ENCODE peak calls at places on chromosomes 5 and 9, in four cellular contexts. One of them, this sample, is unnamed.
A peak's percentile ranks its signal among the peaks of the same experiment; 100 is the strongest.

GRCh38 chr5:1963941-1964451 is 81.3 kb upstream of the IRX4 start:
- DNase-seq in aorta: no peak
- DNase-seq in astrocyte: no peak
- DNase-seq in CD8-positive, alpha-beta T cell: no peak
- DNase-seq in this sample: no peak

GRCh38 chr5:110853267-110853666 is 114.5 kb downstream of the SLC25A46 start:
- DNase-seq in CD8-positive, alpha-beta T cell: no peak
- DNase-seq in aorta: no peak
- DNase-seq in astrocyte: peak; percentile 36
- DNase-seq in this sample: no peak

GRCh38 chr9:136487672-136488071 is 4.8 kb upstream of the SEC16A start:
- DNase-seq in aorta: no peak
- DNase-seq in astrocyte: no peak
- DNase-seq in CD8-positive, alpha-beta T cell: no peak
- DNase-seq in this sample: no peak

GRCh38 chr9:3682186-3682585 is 156.4 kb upstream of the RFX3 start:
- DNase-seq in CD8-positive, alpha-beta T cell: no peak
- DNase-seq in aorta: no peak
- DNase-seq in astrocyte: no peak
- DNase-seq in this sample: no peak

GRCh38 chr9:108551030-108551964 is 304.5 kb downstream of the ACTL7B start:
- DNase-seq in aorta: no peak
- DNase-seq in astrocyte: peak; percentile 94
- DNase-seq in CD8-positive, alpha-beta T cell: no peak
- DNase-seq in this sample: peak; percentile 87

GRCh38 chr9:37984672-37985611 is 81.0 kb upstream of the SLC25A51 start:
- DNase-seq in aorta: peak; percentile 76
- DNase-seq in astrocyte: peak; percentile 82
- DNase-seq in CD8-positive, alpha-beta T cell: no peak
- DNase-seq in this sample: no peak

GRCh38 chr9:35277649-35278359 is 116.0 kb downstream of the UNC13B start:
- DNase-seq in astrocyte: peak; percentile 89
- DNase-seq in aorta: no peak
- DNase-seq in CD8-positive, alpha-beta T cell: no peak
- DNase-seq in this sample: peak; percentile 75

GRCh38 chr9:130681769-130682489 is 11.7 kb upstream of the EXOSC2 start:
- DNase-seq in aorta: no peak
- DNase-seq in CD8-positive, alpha-beta T cell: peak; percentile 19
- DNase-seq in astrocyte: no peak
- DNase-seq in this sample: no peak

GRCh38 chr5:135873831-135874230 is 21.8 kb downstream of the IL9 start:
- DNase-seq in CD8-positive, alpha-beta T cell: no peak
- DNase-seq in aorta: no peak
- DNase-seq in astrocyte: no peak
- DNase-seq in this sample: no peak

GRCh38 chr9:23747088-23747748 is 78.8 kb downstream of the ELAVL2 start:
- DNase-seq in aorta: no peak
- DNase-seq in CD8-positive, alpha-beta T cell: no peak
- DNase-seq in astrocyte: no peak
- DNase-seq in this sample: no peak

DNA sequence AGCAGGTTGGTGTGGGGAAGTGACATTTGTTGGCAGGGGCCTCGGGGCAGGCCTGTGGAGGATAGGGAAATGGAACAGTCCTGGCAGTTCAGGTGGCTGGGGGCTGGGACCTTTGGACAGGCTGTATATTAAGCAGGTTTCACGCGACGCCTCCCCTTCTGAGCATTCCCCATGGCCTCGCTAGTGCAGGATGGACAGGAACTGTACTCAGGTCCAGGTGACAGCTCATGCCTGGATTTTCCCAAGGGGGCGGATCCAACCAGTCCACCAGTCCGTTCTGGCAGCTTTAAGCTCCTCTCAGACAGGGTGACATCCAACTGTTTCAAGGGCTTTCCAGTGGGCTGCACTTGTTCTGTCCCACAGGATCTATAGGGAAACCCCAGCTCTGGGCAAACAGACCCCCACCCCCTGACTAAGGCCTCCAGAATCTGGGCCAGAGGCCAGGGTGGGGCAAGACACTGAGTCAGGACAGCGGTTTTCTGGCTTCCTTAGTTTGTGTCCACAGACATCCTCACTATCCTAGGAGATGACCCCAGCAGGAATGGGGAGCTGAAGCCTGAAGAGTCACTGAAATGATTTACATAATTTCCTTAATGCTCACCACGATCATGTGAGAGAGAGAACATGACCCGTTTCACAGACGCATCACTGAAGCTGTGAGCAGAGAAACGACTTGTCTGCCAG is 20.9 kb downstream of the CSF2 start:
- DNase-seq in aorta: no peak
- DNase-seq in CD8-positive, alpha-beta T cell: no peak
- DNase-seq in astrocyte: peak; percentile 98
- DNase-seq in this sample: peak; percentile 82
- H3K4me3 ChIP-seq in aorta: no peak overlapping the region
- H3K4me3 ChIP-seq in CD8-positive, alpha-beta T cell: no peak overlapping the region
- H3K4me3 ChIP-seq in astrocyte: no peak overlapping the region
- H3K4me3 ChIP-seq in this sample: no peak overlapping the region

DNA sequence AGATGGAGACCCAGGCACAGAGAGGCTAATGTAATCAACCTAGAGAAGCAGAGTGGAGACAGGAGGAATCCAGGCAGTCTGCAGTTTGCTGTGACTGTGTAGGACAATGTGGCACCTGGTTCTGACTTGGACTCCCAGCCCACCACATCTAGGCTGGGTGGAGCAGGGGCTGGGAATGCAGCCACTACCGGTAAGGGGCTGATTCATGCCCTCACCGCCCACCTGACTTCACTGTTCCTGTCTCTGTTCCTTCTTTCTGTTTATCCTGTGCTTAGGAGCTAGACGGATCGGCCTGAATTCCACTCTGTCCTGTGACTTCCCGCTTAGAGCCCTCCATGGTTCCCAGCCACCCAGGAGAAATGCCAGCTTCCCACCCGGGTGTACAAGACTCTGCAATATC is 2.6 kb downstream of the PDLIM4 start:
- DNase-seq in CD8-positive, alpha-beta T cell: no peak
- DNase-seq in astrocyte: peak; percentile 76
- DNase-seq in aorta: peak; percentile 70
- DNase-seq in this sample: no peak
- H3K4me3 ChIP-seq in CD8-positive, alpha-beta T cell: no peak overlapping the region
- H3K4me3 ChIP-seq in astrocyte: peak overlapping the region; percentile 89
- H3K4me3 ChIP-seq in aorta: no peak overlapping the region
- H3K4me3 ChIP-seq in this sample: peak overlapping the region; percentile 83

DNA sequence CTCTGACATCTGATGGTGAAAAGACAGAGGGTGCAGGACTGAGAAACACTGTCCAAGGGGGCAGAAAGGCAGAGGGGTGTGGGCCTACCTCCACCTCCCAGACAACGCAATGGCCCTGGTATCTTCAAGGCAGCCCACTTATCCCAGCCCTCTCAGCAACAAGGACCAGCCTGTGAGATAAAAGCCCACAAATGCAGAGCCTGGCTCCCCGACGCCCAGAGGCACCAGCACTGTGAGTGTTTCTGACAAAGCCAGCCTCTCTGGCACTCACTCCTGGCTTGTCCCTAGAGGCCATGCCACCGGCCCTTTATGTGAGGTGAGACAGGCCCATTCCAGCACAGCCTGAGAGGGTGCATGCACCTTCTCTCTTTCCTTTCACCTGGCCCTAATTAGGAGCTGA is 176.2 kb downstream of the MED10 start:
- DNase-seq in CD8-positive, alpha-beta T cell: no peak
- DNase-seq in astrocyte: no peak
- DNase-seq in aorta: no peak
- DNase-seq in this sample: no peak
- H3K4me3 ChIP-seq in CD8-positive, alpha-beta T cell: no peak overlapping the region
- H3K4me3 ChIP-seq in astrocyte: no peak overlapping the region
- H3K4me3 ChIP-seq in aorta: no peak overlapping the region
- H3K4me3 ChIP-seq in this sample: no peak overlapping the region

DNA sequence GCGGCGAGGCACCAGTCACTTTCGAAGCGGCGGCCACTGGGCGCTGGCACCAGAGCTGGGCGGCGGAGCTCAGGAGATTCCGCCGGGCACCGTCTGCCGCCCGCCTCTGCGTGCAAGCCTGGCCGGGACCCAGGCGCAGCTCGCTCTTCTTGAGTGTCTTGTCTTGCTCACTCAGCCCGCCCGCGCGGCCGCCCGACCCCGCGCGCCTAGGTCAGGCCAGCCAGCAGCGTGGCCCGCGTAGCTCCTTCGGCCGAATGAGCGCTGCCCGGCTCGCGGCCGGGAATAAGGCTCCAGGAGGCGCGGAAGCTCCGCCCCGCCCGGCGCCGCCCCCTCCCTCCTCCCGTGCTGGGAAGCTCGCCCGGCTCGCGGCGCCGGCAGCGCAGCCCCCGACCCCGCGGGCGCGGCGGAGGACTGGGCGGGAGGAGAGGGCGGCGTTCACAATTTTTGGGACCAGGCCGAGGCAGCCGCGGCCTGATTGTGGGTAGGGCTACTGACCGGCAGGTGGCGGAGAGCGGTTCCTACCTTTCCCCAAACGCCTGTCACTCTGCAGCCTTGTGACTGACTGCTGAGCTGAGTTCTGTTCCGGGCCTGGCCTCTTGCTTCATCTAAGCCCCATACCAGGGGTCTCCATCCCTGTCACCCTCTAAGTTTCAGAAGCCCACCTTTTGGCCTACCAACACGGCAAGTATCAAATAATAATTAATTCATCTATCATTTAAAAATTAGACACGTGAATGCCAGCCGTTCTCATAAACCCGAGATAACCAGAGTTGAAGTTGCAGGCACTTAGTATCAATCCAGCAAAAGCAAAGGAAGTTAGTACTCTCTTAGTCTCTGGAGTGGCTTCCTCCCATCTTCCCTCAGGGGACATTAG is at the start of gene HBEGF:
- DNase-seq in CD8-positive, alpha-beta T cell: peak; percentile 50
- DNase-seq in astrocyte: peak; percentile 42
- DNase-seq in aorta: peak; percentile 94
- DNase-seq in this sample: no peak
- H3K4me3 ChIP-seq in CD8-positive, alpha-beta T cell: peak within 1 kb of the TSS; percentile 48
- H3K4me3 ChIP-seq in astrocyte: peak within 1 kb of the TSS; percentile 89
- H3K4me3 ChIP-seq in aorta: peak within 1 kb of the TSS; percentile 36
- H3K4me3 ChIP-seq in this sample: peak within 1 kb of the TSS; percentile 65

GRCh38 chr5:145830594-145830993 is 4.5 kb downstream of the PRELID2 start:
- DNase-seq in CD8-positive, alpha-beta T cell: no peak
- DNase-seq in aorta: no peak
- DNase-seq in astrocyte: peak; percentile 45
- DNase-seq in this sample: no peak

GRCh38 chr5:145834917-145835838 is at the start of gene PRELID2:
- DNase-seq in CD8-positive, alpha-beta T cell: peak; percentile 24
- DNase-seq in astrocyte: peak; percentile 80
- DNase-seq in aorta: peak; percentile 96
- DNase-seq in this sample: peak; percentile 71

GRCh38 chr5:145835839-145836222 is 689 bp upstream of the PRELID2 start:
- DNase-seq in aorta: no peak
- DNase-seq in astrocyte: no peak
- DNase-seq in CD8-positive, alpha-beta T cell: no peak
- DNase-seq in this sample: no peak

GRCh38 chr5:145834554-145834916 is 607 bp downstream of the PRELID2 start:
- DNase-seq in astrocyte: no peak
- DNase-seq in aorta: no peak
- DNase-seq in CD8-positive, alpha-beta T cell: no peak
- DNase-seq in this sample: no peak

GRCh38 chr5:145833616-145834200 is 1.4 kb downstream of the PRELID2 start:
- DNase-seq in astrocyte: no peak
- DNase-seq in CD8-positive, alpha-beta T cell: no peak
- DNase-seq in aorta: no peak
- DNase-seq in this sample: no peak
- H3K4me3 ChIP-seq in astrocyte: no peak overlapping the region
- H3K4me3 ChIP-seq in CD8-positive, alpha-beta T cell: no peak overlapping the region
- H3K4me3 ChIP-seq in aorta: no peak overlapping the region
- H3K4me3 ChIP-seq in this sample: no peak overlapping the region

DNA sequence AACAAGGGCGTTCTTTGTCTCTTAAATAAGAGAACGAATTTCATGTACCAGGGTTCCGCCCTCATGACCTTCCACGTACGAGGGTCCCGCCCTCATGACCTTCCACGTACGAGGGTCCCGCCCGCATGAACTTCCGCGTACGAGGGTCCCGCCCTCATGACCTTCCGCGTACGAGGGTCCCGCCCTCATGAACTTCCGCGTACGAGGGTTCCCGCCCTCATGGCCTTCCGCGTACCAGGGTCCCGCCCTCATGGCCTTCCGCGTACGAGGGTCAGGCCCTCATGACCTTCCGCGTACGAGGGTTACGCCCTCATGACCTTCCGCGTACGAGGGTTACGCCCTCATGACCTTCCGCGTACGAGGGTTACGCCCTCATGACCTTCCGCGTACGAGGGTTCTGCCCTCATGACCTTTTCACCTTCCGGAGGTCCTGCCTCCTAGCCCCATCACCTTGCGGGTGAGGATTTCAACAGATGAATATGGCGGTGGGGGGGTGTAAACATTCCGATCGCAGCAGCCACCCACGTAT is 273.9 kb upstream of the ADAMTS16 start:
- DNase-seq in CD8-positive, alpha-beta T cell: no peak
- DNase-seq in aorta: no peak
- DNase-seq in astrocyte: no peak
- DNase-seq in this sample: no peak
- H3K4me3 ChIP-seq in CD8-positive, alpha-beta T cell: no peak overlapping the region
- H3K4me3 ChIP-seq in aorta: no peak overlapping the region
- H3K4me3 ChIP-seq in astrocyte: no peak overlapping the region
- H3K4me3 ChIP-seq in this sample: no peak overlapping the region

GRCh38 chr5:34762321-34762871 is 76.6 kb upstream of the TTC23L start:
- DNase-seq in aorta: no peak
- DNase-seq in astrocyte: peak; percentile 92
- DNase-seq in CD8-positive, alpha-beta T cell: no peak
- DNase-seq in this sample: peak; percentile 96
- H3K4me3 ChIP-seq in aorta: no peak overlapping the region
- H3K4me3 ChIP-seq in astrocyte: no peak overlapping the region
- H3K4me3 ChIP-seq in CD8-positive, alpha-beta T cell: no peak overlapping the region
- H3K4me3 ChIP-seq in this sample: no peak overlapping the region

GRCh38 chr5:172418847-172419810 is 35.2 kb downstream of the SH3PXD2B start:
- DNase-seq in astrocyte: no peak
- DNase-seq in CD8-positive, alpha-beta T cell: no peak
- DNase-seq in aorta: no peak
- DNase-seq in this sample: no peak

GRCh38 chr5:172415615-172416275 is 38.6 kb downstream of the SH3PXD2B start:
- DNase-seq in CD8-positive, alpha-beta T cell: no peak
- DNase-seq in aorta: peak; percentile 60
- DNase-seq in astrocyte: no peak
- DNase-seq in this sample: no peak

GRCh38 chr5:172420215-172420934 is 34.0 kb downstream of the SH3PXD2B start:
- DNase-seq in CD8-positive, alpha-beta T cell: no peak
- DNase-seq in astrocyte: peak; percentile 98
- DNase-seq in aorta: peak; percentile 83
- DNase-seq in this sample: peak; percentile 91

GRCh38 chr5:172417130-172417802 is 37.1 kb downstream of the SH3PXD2B start:
- DNase-seq in astrocyte: no peak
- DNase-seq in CD8-positive, alpha-beta T cell: no peak
- DNase-seq in aorta: peak; percentile 20
- DNase-seq in this sample: no peak

DNA sequence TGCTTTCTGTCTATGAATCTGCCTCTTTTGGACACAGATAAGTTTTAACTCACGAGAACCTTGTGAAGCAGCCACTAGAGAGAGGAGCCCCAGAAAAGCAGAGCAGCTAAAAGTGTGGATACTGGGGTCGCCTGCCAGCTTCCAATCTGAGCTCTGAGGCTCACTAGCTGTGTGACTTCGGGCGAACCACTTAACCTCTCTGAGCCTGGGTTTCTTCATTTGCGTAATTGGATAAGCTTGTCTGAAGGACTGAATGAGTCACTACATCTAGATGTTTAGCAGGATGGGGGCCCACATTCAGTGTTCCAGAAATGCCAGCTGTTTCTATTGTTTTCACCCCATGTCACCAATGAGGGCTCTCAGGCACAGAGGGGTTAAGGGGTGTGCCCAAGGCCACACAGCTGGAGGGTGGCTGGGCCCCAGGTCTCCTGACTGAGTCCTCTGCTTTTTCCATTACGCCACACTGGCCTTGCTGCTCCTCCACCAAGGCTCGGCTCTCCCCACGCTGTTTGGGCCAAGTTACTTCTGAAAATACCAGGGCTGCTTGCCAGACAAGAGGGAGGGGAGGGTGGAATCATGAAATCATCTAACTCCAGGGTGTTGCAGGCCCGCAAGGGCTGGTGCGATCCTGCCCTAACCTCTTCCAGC is 36.2 kb downstream of the SH3PXD2B start:
- DNase-seq in CD8-positive, alpha-beta T cell: no peak
- DNase-seq in astrocyte: peak; percentile 97
- DNase-seq in aorta: peak; percentile 94
- DNase-seq in this sample: peak; percentile 97
- H3K4me3 ChIP-seq in CD8-positive, alpha-beta T cell: no peak overlapping the region
- H3K4me3 ChIP-seq in astrocyte: no peak overlapping the region
- H3K4me3 ChIP-seq in aorta: no peak overlapping the region
- H3K4me3 ChIP-seq in this sample: no peak overlapping the region